ENCODE peak calls at places on chromosome 11, in nine cellular contexts. One of them, this sample, is unnamed.

GRCh38 chr11:67373916-67374570 is 645 bp upstream of the CLCF1 start:
- DNase-seq in CD4-positive, alpha-beta T cell: no peak
- DNase-seq in fibroblast of lung: peak
- DNase-seq in CD4-positive, CD25-positive, alpha-beta regulatory T cell: peak
- DNase-seq in heart left ventricle: peak
- DNase-seq in psoas muscle: peak
- DNase-seq in CD8-positive, alpha-beta T cell: peak
- DNase-seq in heart right ventricle: peak
- DNase-seq in mammary epithelial cell: peak
- DNase-seq in this sample: peak

GRCh38 chr11:88544656-88545280 is 207.2 kb upstream of the CTSC start:
- DNase-seq in fibroblast of lung: no peak
- DNase-seq in mammary epithelial cell: no peak
- DNase-seq in CD4-positive, CD25-positive, alpha-beta regulatory T cell: no peak
- DNase-seq in CD8-positive, alpha-beta T cell: no peak
- DNase-seq in heart left ventricle: no peak
- DNase-seq in heart right ventricle: no peak
- DNase-seq in CD4-positive, alpha-beta T cell: no peak
- DNase-seq in psoas muscle: no peak
- DNase-seq in this sample: no peak

GRCh38 chr11:129283141-129283540 is 91.0 kb upstream of the ARHGAP32 start:
- DNase-seq in CD4-positive, CD25-positive, alpha-beta regulatory T cell: no peak
- DNase-seq in psoas muscle: no peak
- DNase-seq in heart right ventricle: no peak
- DNase-seq in mammary epithelial cell: peak
- DNase-seq in CD8-positive, alpha-beta T cell: no peak
- DNase-seq in fibroblast of lung: no peak
- DNase-seq in heart left ventricle: no peak
- DNase-seq in CD4-positive, alpha-beta T cell: no peak
- DNase-seq in this sample: peak

GRCh38 chr11:65316979-65317786 is 2.5 kb downstream of the CDC42EP2 start:
- DNase-seq in CD4-positive, CD25-positive, alpha-beta regulatory T cell: no peak
- DNase-seq in fibroblast of lung: peak
- DNase-seq in CD4-positive, alpha-beta T cell: no peak
- DNase-seq in psoas muscle: peak
- DNase-seq in CD8-positive, alpha-beta T cell: no peak
- DNase-seq in heart right ventricle: peak
- DNase-seq in heart left ventricle: peak
- DNase-seq in mammary epithelial cell: peak
- DNase-seq in this sample: peak

GRCh38 chr11:130223291-130223971 is 63.8 kb downstream of the ST14 start:
- DNase-seq in CD4-positive, alpha-beta T cell: no peak
- DNase-seq in psoas muscle: no peak
- DNase-seq in mammary epithelial cell: no peak
- DNase-seq in heart right ventricle: no peak
- DNase-seq in CD4-positive, CD25-positive, alpha-beta regulatory T cell: no peak
- DNase-seq in heart left ventricle: no peak
- DNase-seq in fibroblast of lung: no peak
- DNase-seq in CD8-positive, alpha-beta T cell: no peak
- DNase-seq in this sample: no peak

GRCh38 chr11:109023029-109023428 is 358.2 kb downstream of the DDX10 start:
- DNase-seq in psoas muscle: no peak
- DNase-seq in CD4-positive, CD25-positive, alpha-beta regulatory T cell: no peak
- DNase-seq in heart left ventricle: no peak
- DNase-seq in mammary epithelial cell: no peak
- DNase-seq in CD4-positive, alpha-beta T cell: no peak
- DNase-seq in heart right ventricle: no peak
- DNase-seq in fibroblast of lung: no peak
- DNase-seq in CD8-positive, alpha-beta T cell: no peak
- DNase-seq in this sample: no peak

GRCh38 chr11:92413757-92414513 is 189.3 kb downstream of the FAT3 start:
- DNase-seq in CD4-positive, alpha-beta T cell: no peak
- DNase-seq in heart right ventricle: no peak
- DNase-seq in fibroblast of lung: no peak
- DNase-seq in CD4-positive, CD25-positive, alpha-beta regulatory T cell: no peak
- DNase-seq in mammary epithelial cell: no peak
- DNase-seq in heart left ventricle: no peak
- DNase-seq in CD8-positive, alpha-beta T cell: no peak
- DNase-seq in psoas muscle: no peak
- DNase-seq in this sample: no peak

GRCh38 chr11:31873115-31873514 is 62.0 kb upstream of the PAX6 start:
- DNase-seq in CD8-positive, alpha-beta T cell: no peak
- DNase-seq in heart left ventricle: no peak
- DNase-seq in CD4-positive, CD25-positive, alpha-beta regulatory T cell: no peak
- DNase-seq in CD4-positive, alpha-beta T cell: no peak
- DNase-seq in heart right ventricle: no peak
- DNase-seq in mammary epithelial cell: no peak
- DNase-seq in psoas muscle: no peak
- DNase-seq in fibroblast of lung: no peak
- DNase-seq in this sample: no peak

GRCh38 chr11:131762346-131763110 is 392.1 kb downstream of the NTM start:
- DNase-seq in CD8-positive, alpha-beta T cell: no peak
- DNase-seq in mammary epithelial cell: no peak
- DNase-seq in heart left ventricle: no peak
- DNase-seq in psoas muscle: no peak
- DNase-seq in fibroblast of lung: no peak
- DNase-seq in CD4-positive, alpha-beta T cell: no peak
- DNase-seq in CD4-positive, CD25-positive, alpha-beta regulatory T cell: no peak
- DNase-seq in heart right ventricle: no peak
- DNase-seq in this sample: no peak

GRCh38 chr11:11567862-11568650 is 53.7 kb downstream of the GALNT18 start:
- DNase-seq in heart left ventricle: no peak
- DNase-seq in heart right ventricle: no peak
- DNase-seq in CD4-positive, alpha-beta T cell: no peak
- DNase-seq in CD4-positive, CD25-positive, alpha-beta regulatory T cell: no peak
- DNase-seq in CD8-positive, alpha-beta T cell: no peak
- DNase-seq in psoas muscle: no peak
- DNase-seq in fibroblast of lung: peak
- DNase-seq in mammary epithelial cell: peak
- DNase-seq in this sample: peak

GRCh38 chr11:110034816-110035215 is 58.4 kb upstream of the ZC3H12C start:
- DNase-seq in mammary epithelial cell: no peak
- DNase-seq in psoas muscle: no peak
- DNase-seq in CD4-positive, alpha-beta T cell: no peak
- DNase-seq in CD8-positive, alpha-beta T cell: no peak
- DNase-seq in heart left ventricle: no peak
- DNase-seq in CD4-positive, CD25-positive, alpha-beta regulatory T cell: no peak
- DNase-seq in fibroblast of lung: no peak
- DNase-seq in heart right ventricle: no peak
- DNase-seq in this sample: no peak

GRCh38 chr11:34278175-34278574 is 79.6 kb downstream of the ABTB2 start:
- DNase-seq in heart right ventricle: no peak
- DNase-seq in heart left ventricle: no peak
- DNase-seq in CD4-positive, CD25-positive, alpha-beta regulatory T cell: no peak
- DNase-seq in CD4-positive, alpha-beta T cell: no peak
- DNase-seq in psoas muscle: no peak
- DNase-seq in fibroblast of lung: no peak
- DNase-seq in mammary epithelial cell: no peak
- DNase-seq in CD8-positive, alpha-beta T cell: no peak
- DNase-seq in this sample: no peak

GRCh38 chr11:34585870-34586654 is 34.8 kb upstream of the EHF start:
- DNase-seq in heart right ventricle: no peak
- DNase-seq in fibroblast of lung: peak
- DNase-seq in mammary epithelial cell: peak
- DNase-seq in CD4-positive, CD25-positive, alpha-beta regulatory T cell: no peak
- DNase-seq in CD8-positive, alpha-beta T cell: no peak
- DNase-seq in CD4-positive, alpha-beta T cell: no peak
- DNase-seq in heart left ventricle: no peak
- DNase-seq in psoas muscle: no peak
- DNase-seq in this sample: no peak

DNA sequence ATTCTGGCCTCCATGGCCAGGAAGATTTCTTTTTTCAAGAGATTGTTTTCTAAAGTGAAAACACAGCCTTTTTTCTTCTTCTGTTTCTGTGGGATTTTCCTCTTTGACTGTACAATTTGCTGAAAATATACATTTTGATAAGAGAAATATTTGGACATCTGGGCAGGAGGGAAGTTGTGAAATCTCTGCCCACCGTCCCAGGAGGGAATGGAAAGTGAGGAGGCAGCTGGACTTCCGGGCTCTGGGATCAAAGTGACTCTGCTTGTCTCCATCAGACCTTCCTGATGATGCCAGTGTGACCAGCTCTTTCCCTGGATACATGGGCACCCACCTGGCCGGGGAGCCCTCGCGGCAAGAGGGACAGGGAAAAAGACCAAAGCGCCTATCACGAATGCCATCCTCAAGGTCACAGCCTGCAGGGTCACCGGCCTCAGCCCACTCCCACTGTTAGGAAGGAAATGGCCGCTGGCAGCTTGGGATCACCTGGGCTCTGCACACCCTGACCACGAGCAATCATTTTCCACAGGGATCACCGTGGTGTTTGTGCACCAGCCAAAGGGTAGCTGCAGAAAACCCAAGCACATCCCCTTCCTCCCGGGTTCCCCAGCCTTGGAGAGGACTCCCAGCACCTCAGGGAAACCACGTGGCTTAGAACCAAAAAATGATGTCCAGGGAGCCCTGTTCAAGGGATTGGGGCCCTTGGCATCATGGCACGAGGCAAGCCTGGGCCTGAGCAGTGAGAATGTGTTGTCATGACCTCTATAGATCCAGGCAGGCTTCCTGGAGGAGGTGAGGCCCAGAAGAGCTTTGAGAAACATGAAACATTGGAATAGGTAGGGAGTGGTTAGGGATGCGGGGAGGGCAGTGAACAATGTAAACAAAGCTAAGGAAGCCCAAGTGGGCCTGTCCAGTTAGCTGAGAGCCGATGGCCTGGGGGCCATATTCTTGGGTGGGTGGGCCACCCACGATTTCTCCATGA is 29.1 kb upstream of the CCND1 start:
- DNase-seq in CD4-positive, CD25-positive, alpha-beta regulatory T cell: no peak
- DNase-seq in psoas muscle: no peak
- DNase-seq in heart left ventricle: no peak
- DNase-seq in fibroblast of lung: no peak
- DNase-seq in CD4-positive, alpha-beta T cell: no peak
- DNase-seq in heart right ventricle: no peak
- DNase-seq in mammary epithelial cell: no peak
- DNase-seq in CD8-positive, alpha-beta T cell: no peak
- DNase-seq in this sample: no peak
- H3K27ac ChIP-seq in CD4-positive, CD25-positive, alpha-beta regulatory T cell: no peak
- H3K27ac ChIP-seq in psoas muscle: no peak
- H3K27ac ChIP-seq in heart left ventricle: no peak
- H3K27ac ChIP-seq in fibroblast of lung: no peak
- H3K27ac ChIP-seq in CD4-positive, alpha-beta T cell: no peak
- H3K27ac ChIP-seq in heart right ventricle: no peak
- H3K27ac ChIP-seq in mammary epithelial cell: no peak
- H3K27ac ChIP-seq in CD8-positive, alpha-beta T cell: no peak
- H3K27ac ChIP-seq in this sample: no peak

DNA sequence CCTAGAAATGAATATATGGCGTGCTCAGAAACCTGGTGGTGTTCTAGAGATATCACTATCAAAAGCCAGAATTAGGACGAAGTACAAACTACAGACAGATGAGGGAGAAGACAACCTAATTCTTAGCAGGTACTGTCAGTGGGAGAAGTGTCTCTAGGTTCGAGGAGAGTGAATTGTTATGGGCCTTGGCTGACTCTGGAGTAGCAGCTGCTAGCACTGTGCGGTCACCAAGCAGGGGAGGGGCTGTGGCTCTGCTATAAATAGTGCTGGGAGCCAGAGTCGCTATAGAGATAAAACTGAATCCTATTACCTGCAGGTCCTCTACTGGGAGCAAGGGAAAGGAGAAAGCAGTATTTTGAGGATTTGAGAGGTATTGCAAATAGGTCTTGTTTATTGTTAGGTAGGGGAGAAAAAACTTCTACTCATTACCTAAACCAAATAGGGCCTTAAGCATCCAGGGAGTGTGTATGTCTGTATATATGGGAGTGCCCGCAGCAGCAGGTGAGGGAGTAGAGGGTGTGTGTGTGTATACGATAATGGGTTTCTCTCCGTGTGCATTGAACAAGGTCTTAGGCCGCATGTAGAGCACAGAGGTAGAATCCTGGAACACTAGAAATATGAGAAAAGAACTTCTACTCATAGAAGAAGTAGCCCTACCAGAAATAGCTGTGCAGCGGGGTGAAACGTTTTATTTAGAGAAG is 2.2 kb downstream of the MADD start:
- DNase-seq in heart right ventricle: no peak
- DNase-seq in CD8-positive, alpha-beta T cell: no peak
- DNase-seq in heart left ventricle: peak
- DNase-seq in CD4-positive, alpha-beta T cell: no peak
- DNase-seq in CD4-positive, CD25-positive, alpha-beta regulatory T cell: no peak
- DNase-seq in fibroblast of lung: no peak
- DNase-seq in psoas muscle: peak
- DNase-seq in mammary epithelial cell: no peak
- DNase-seq in this sample: no peak
- H3K27ac ChIP-seq in heart right ventricle: peak
- H3K27ac ChIP-seq in CD8-positive, alpha-beta T cell: no peak
- H3K27ac ChIP-seq in heart left ventricle: peak
- H3K27ac ChIP-seq in CD4-positive, alpha-beta T cell: no peak
- H3K27ac ChIP-seq in CD4-positive, CD25-positive, alpha-beta regulatory T cell: peak
- H3K27ac ChIP-seq in fibroblast of lung: no peak
- H3K27ac ChIP-seq in psoas muscle: peak
- H3K27ac ChIP-seq in mammary epithelial cell: no peak
- H3K27ac ChIP-seq in this sample: no peak

GRCh38 chr11:2268911-2269600 is 1.3 kb downstream of the ASCL2 start:
- DNase-seq in psoas muscle: peak
- DNase-seq in CD4-positive, alpha-beta T cell: no peak
- DNase-seq in heart right ventricle: peak
- DNase-seq in heart left ventricle: no peak
- DNase-seq in fibroblast of lung: peak
- DNase-seq in mammary epithelial cell: peak
- DNase-seq in CD4-positive, CD25-positive, alpha-beta regulatory T cell: no peak
- DNase-seq in CD8-positive, alpha-beta T cell: peak
- DNase-seq in this sample: peak
- H3K27ac ChIP-seq in psoas muscle: no peak
- H3K27ac ChIP-seq in CD4-positive, alpha-beta T cell: no peak
- H3K27ac ChIP-seq in heart right ventricle: no peak
- H3K27ac ChIP-seq in heart left ventricle: no peak
- H3K27ac ChIP-seq in fibroblast of lung: no peak
- H3K27ac ChIP-seq in mammary epithelial cell: no peak
- H3K27ac ChIP-seq in CD4-positive, CD25-positive, alpha-beta regulatory T cell: no peak
- H3K27ac ChIP-seq in CD8-positive, alpha-beta T cell: no peak
- H3K27ac ChIP-seq in this sample: peak

GRCh38 chr11:61753672-61754071 is 1.2 kb downstream of the MYRF start:
- DNase-seq in CD8-positive, alpha-beta T cell: no peak
- DNase-seq in psoas muscle: no peak
- DNase-seq in fibroblast of lung: no peak
- DNase-seq in mammary epithelial cell: no peak
- DNase-seq in CD4-positive, alpha-beta T cell: no peak
- DNase-seq in heart right ventricle: no peak
- DNase-seq in heart left ventricle: no peak
- DNase-seq in CD4-positive, CD25-positive, alpha-beta regulatory T cell: no peak
- DNase-seq in this sample: no peak

GRCh38 chr11:61752925-61753551 is 602 bp downstream of the MYRF start:
- DNase-seq in heart left ventricle: no peak
- DNase-seq in fibroblast of lung: no peak
- DNase-seq in CD4-positive, CD25-positive, alpha-beta regulatory T cell: no peak
- DNase-seq in CD8-positive, alpha-beta T cell: no peak
- DNase-seq in psoas muscle: no peak
- DNase-seq in mammary epithelial cell: no peak
- DNase-seq in CD4-positive, alpha-beta T cell: no peak
- DNase-seq in heart right ventricle: no peak
- DNase-seq in this sample: no peak

GRCh38 chr11:61756452-61757212 is 4.2 kb downstream of the MYRF start:
- DNase-seq in CD8-positive, alpha-beta T cell: peak
- DNase-seq in CD4-positive, CD25-positive, alpha-beta regulatory T cell: no peak
- DNase-seq in mammary epithelial cell: no peak
- DNase-seq in CD4-positive, alpha-beta T cell: no peak
- DNase-seq in heart left ventricle: no peak
- DNase-seq in heart right ventricle: no peak
- DNase-seq in psoas muscle: no peak
- DNase-seq in fibroblast of lung: peak
- DNase-seq in this sample: no peak

GRCh38 chr11:61756147-61756451 is 3.7 kb downstream of the MYRF start:
- DNase-seq in heart right ventricle: no peak
- DNase-seq in CD4-positive, alpha-beta T cell: no peak
- DNase-seq in heart left ventricle: no peak
- DNase-seq in psoas muscle: no peak
- DNase-seq in mammary epithelial cell: no peak
- DNase-seq in CD8-positive, alpha-beta T cell: no peak
- DNase-seq in CD4-positive, CD25-positive, alpha-beta regulatory T cell: no peak
- DNase-seq in fibroblast of lung: no peak
- DNase-seq in this sample: no peak

GRCh38 chr11:61754534-61755482 is 2.4 kb downstream of the MYRF start:
- DNase-seq in fibroblast of lung: peak
- DNase-seq in heart left ventricle: no peak
- DNase-seq in psoas muscle: no peak
- DNase-seq in heart right ventricle: no peak
- DNase-seq in mammary epithelial cell: no peak
- DNase-seq in CD8-positive, alpha-beta T cell: no peak
- DNase-seq in CD4-positive, alpha-beta T cell: no peak
- DNase-seq in CD4-positive, CD25-positive, alpha-beta regulatory T cell: no peak
- DNase-seq in this sample: no peak
- H3K27ac ChIP-seq in fibroblast of lung: no peak
- H3K27ac ChIP-seq in heart left ventricle: no peak
- H3K27ac ChIP-seq in psoas muscle: no peak
- H3K27ac ChIP-seq in heart right ventricle: no peak
- H3K27ac ChIP-seq in mammary epithelial cell: no peak
- H3K27ac ChIP-seq in CD8-positive, alpha-beta T cell: no peak
- H3K27ac ChIP-seq in CD4-positive, alpha-beta T cell: no peak
- H3K27ac ChIP-seq in CD4-positive, CD25-positive, alpha-beta regulatory T cell: no peak
- H3K27ac ChIP-seq in this sample: no peak

This sample was measured in epithelial cell of prostate.